ENCODE peak calls at places on chromosomes 3 and 15, in five cellular contexts. W is stimulated activated CD4-positive, alpha-beta T cell treated with anti-CD3 and anti-CD28 coated beads, TNF-alpha, amount 100 ng/mL, for 4 hours; A is fibroblast of the aortic adventitia; T is neuronal stem cell; J is cardiac muscle cell. G is an unnamed sample.

GRCh38 chr3:11118181-11118682 is 36.1 kb upstream of the HRH1 start:
- DNase-seq in W (no peak), A (peak; percentile 87), J (peak; percentile 60), T (no peak), G (no peak)

GRCh38 chr3:148042663-148043445 is 633.7 kb downstream of the ZIC1 start:
- DNase-seq in W (no peak), A (peak; percentile 65), J (peak; percentile 55), T (no peak), G (no peak)

GRCh38 chr3:114411811-114412803 is 118.3 kb downstream of the TIGIT start:
- DNase-seq in A (peak; percentile 49), J (peak; percentile 53), T (no peak), W (no peak), G (no peak)

GRCh38 chr3:169104541-169104940 is 559.0 kb downstream of the MECOM start:
- DNase-seq in A (peak; percentile 56), J (peak; percentile 80), T (no peak), W (no peak), G (no peak)

GRCh38 chr3:96175500-96175899 is 638.9 kb upstream of the EPHA6 start:
- DNase-seq in W (no peak), T (no peak), A (no peak), J (no peak), G (no peak)

GRCh38 chr3:64355473-64355872 is 130.2 kb upstream of the PRICKLE2 start:
- DNase-seq in A (peak; percentile 49), W (no peak), T (no peak), J (peak; percentile 63), G (no peak)

GRCh38 chr3:149221783-149222517 is at the start of gene CP:
- DNase-seq in A (no peak), J (peak; percentile 18), W (no peak), T (peak; percentile 39), G (no peak)

GRCh38 chr15:79901958-79902357 is 5.1 kb upstream of the MTHFS start:
- DNase-seq in A (no peak), J (peak; percentile 47), T (no peak), W (no peak), G (no peak)

GRCh38 chr3:127172670-127173515 is 20.0 kb upstream of the PRR23E start:
- DNase-seq in W (no peak), J (peak; percentile 38), T (no peak), A (peak; percentile 61), G (no peak)

GRCh38 chr15:88331291-88331690 is 74.8 kb upstream of the NTRK3 start:
- DNase-seq in A (peak; percentile 31), W (no peak), T (peak; percentile 70), J (peak; percentile 31), G (peak; percentile 53)

GRCh38 chr3:126213376-126214044 is 33.1 kb upstream of the ALDH1L1 start:
- DNase-seq in T (no peak), J (peak; percentile 42), W (no peak), A (no peak), G (no peak)

GRCh38 chr3:14862303-14862660 is 43.5 kb downstream of the FGD5 start:
- DNase-seq in J (no peak), T (no peak), A (no peak), W (no peak), G (no peak)

GRCh38 chr15:44584162-44584749 is 47.3 kb downstream of the EIF3J start:
- DNase-seq in T (no peak), A (peak; percentile 13), W (peak; percentile 32), J (peak; percentile 48), G (no peak)